ENCODE peak calls at places on chromosomes 2 and 18, in six cellular contexts. R is K562, I is HCT116, D is HepG2, E is GM12878, Y is H1. K is an unnamed sample.

GRCh38 chr2:219296631-219297391 is 12.4 kb downstream of the PTPRN start:
- DNase-seq in I (no peak), E (no peak), R (no peak), D (no peak), Y (no peak), K (no peak)

GRCh38 chr2:239122711-239123110 is 274.8 kb downstream of the TWIST2 start:
- DNase-seq in Y (no peak), E (no peak), D (no peak), R (no peak), I (no peak), K (no peak)

GRCh38 chr2:15561574-15562344 is 625 bp upstream of the NBAS start:
- DNase-seq in Y (no peak), I (no peak), D (peak; percentile 14), E (no peak), R (peak; percentile 65), K (no peak)

GRCh38 chr2:234588054-234588430 is 91.2 kb upstream of the ARL4C start:
- DNase-seq in I (no peak), Y (no peak), D (no peak), R (no peak), E (no peak), K (no peak)

GRCh38 chr18:38961880-38962279 is 1396.3 kb upstream of the CELF4 start:
- DNase-seq in Y (no peak), D (no peak), E (no peak), I (no peak), R (no peak), K (no peak)

GRCh38 chr2:239048771-239049170 is 200.9 kb downstream of the TWIST2 start:
- DNase-seq in R (no peak), I (no peak), Y (no peak), E (no peak), D (no peak), K (no peak)

GRCh38 chr2:127118038-127118437 is 11.1 kb upstream of the BIN1 start:
- DNase-seq in D (no peak), I (no peak), Y (peak; percentile 13), R (no peak), E (no peak), K (no peak)

GRCh38 chr18:24677011-24677410 is 216.6 kb downstream of the HRH4 start:
- DNase-seq in R (no peak), I (no peak), Y (no peak), D (no peak), E (no peak), K (no peak)

GRCh38 chr2:127143851-127144782 is 37.2 kb upstream of the BIN1 start:
- DNase-seq in D (no peak), R (no peak), I (peak; percentile 12), E (no peak), Y (peak; percentile 35), K (no peak)

GRCh38 chr2:196927318-196928225 is 1.1 kb upstream of the PGAP1 start:
- DNase-seq in D (peak; percentile 57), R (no peak), I (no peak), Y (no peak), E (no peak), K (no peak)

GRCh38 chr2:8424997-8425900 is 256.6 kb upstream of the ID2 start:
- DNase-seq in D (no peak), Y (no peak), E (peak; percentile 69), I (no peak), R (no peak), K (no peak)

GRCh38 chr2:143734507-143734906 is 605.3 kb downstream of the ARHGAP15 start:
- DNase-seq in D (no peak), E (no peak), I (no peak), Y (no peak), R (no peak), K (no peak)

GRCh38 chr2:28507806-28508764 is 12.2 kb downstream of the PLB1 start:
- DNase-seq in Y (no peak), R (peak; percentile 54), E (no peak), I (peak; percentile 73), D (peak; percentile 34), K (no peak)

GRCh38 chr18:24862225-24862893 is 401.9 kb downstream of the HRH4 start:
- DNase-seq in Y (peak; percentile 55), R (no peak), E (no peak), D (no peak), I (no peak), K (peak; percentile 21)

GRCh38 chr2:124898827-124899226 is 873.7 kb downstream of the CNTNAP5 start:
- DNase-seq in D (no peak), I (no peak), R (no peak), Y (no peak), E (no peak), K (no peak)

DNA sequence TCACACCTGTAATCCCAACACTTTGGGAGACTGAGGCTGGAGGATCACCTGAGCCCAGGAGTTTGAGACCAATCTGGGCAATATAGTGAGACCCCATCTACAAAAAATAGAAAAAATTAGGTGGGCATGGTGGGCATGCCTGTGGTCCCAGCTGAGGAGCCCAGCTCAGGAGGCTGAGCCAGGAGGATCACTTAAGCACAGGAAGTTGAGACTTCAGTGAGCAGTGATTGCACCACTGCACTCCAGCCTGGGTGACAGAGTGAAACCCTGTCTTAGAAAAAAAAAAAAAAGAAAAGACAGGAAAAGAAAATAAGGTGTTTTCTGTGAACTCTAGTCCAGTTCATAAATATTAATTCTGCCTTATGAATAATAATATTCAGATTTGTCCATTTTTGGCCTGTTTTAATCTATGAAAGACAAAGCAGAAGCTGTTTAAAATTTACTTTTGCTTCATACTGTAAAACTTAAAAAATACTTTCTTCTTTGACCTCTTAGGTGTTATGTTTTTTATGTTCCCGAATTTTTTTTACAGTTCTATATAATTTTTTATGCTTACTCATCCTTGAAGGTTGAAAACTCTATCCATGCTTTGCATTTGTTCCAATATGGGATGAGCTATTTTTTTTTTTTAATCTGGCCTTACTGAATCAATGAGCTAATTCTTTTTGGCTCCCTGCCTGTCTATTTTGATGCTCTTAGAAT is 8.4 kb upstream of the ANXA4 start:
- DNase-seq in R (no peak), I (no peak), Y (no peak), E (no peak), D (no peak), K (no peak)
- TF ChIP-seq ATF3 in R (no peak), I (no peak), Y (no peak), E (no peak), D (no peak), K (no peak)

GRCh38 chr2:74003494-74004211 is 18.9 kb downstream of the TET3 start:
- DNase-seq in E (no peak), Y (no peak), D (no peak), R (peak; percentile 81), I (no peak), K (no peak)
- TF ChIP-seq CTCF in E (no peak), Y (no peak), D (no peak), R (no peak), I (no peak), K (no peak)

GRCh38 chr2:49961346-49961745 is 807.0 kb upstream of the FSHR start:
- DNase-seq in E (no peak), R (no peak), Y (no peak), D (no peak), I (no peak), K (no peak)
- TF ChIP-seq ATF3 in E (no peak), R (no peak), Y (no peak), D (no peak), I (no peak), K (no peak)

GRCh38 chr2:44562737-44563136 is 201.0 kb downstream of the CAMKMT start:
- DNase-seq in Y (no peak), D (no peak), R (no peak), E (no peak), I (no peak), K (no peak)

GRCh38 chr2:44564752-44565151 is 203.0 kb downstream of the CAMKMT start:
- DNase-seq in R (no peak), E (no peak), Y (no peak), I (no peak), D (peak; percentile 17), K (no peak)

GRCh38 chr2:44559108-44559507 is 197.4 kb downstream of the CAMKMT start:
- DNase-seq in Y (no peak), I (no peak), D (no peak), E (no peak), R (no peak), K (no peak)

GRCh38 chr2:44560961-44561360 is 199.2 kb downstream of the CAMKMT start:
- DNase-seq in R (no peak), E (no peak), D (no peak), Y (no peak), I (no peak), K (no peak)

DNA sequence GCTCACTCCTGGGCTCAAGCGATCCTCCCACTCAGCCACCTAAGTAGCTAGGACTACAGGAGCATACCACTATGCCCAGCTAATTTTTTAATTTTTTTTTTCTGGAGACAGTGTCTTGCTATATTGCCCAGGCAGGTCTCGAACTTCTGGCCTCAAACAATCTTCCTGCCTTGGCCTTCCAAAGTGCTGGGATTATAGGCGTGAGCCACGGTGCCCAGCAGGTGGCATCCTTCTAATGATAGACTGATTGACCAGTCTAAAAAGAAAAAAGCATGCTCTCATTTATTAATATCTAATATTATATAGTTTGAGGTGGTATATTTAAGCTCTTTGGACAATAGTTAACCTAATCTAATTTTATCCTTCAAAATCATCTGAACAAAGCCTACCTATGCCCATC is 198.6 kb downstream of the CAMKMT start:
- DNase-seq in R (no peak), Y (no peak), I (no peak), D (no peak), E (no peak), K (peak; percentile 18)
- TF ChIP-seq CTCF in R (peak; percentile 27), Y (peak; percentile 7), I (peak; percentile 39), D (peak; percentile 50), E (peak; percentile 29), K (no peak)

DNA sequence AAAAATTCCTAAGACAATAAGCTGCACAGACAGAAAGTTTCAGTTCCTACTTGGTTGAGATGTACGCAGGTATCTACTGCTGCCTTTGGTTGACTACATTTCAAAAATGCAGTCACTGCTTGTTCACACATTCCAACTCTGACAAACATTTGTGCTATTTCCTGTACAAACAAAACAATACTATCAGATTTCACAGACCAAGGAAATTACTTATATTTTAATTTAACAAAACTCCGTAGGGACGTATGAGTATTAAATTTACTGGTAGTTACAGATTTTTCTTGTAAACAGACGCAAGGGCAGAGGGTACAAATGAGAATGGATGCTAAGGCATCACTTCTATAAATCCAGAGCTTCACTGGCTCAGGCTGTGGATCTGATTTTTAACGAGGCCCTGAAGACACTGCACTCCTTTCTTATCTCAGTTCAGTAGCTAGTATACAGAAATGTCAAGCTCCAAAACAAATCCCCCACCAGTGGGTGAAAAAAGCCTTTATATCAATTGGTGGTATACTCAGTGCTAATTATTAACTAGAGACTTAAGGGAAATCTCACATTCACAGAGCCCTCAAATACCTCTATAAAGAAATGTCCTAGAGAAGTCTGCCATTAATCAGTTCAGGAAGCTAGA is 31.7 kb upstream of the TTC32 start:
- DNase-seq in Y (no peak), D (peak; percentile 74), R (no peak), E (peak; percentile 8), I (no peak), K (no peak)
- TF ChIP-seq ATF3 in Y (no peak), D (no peak), R (no peak), E (no peak), I (no peak), K (no peak)

DNA sequence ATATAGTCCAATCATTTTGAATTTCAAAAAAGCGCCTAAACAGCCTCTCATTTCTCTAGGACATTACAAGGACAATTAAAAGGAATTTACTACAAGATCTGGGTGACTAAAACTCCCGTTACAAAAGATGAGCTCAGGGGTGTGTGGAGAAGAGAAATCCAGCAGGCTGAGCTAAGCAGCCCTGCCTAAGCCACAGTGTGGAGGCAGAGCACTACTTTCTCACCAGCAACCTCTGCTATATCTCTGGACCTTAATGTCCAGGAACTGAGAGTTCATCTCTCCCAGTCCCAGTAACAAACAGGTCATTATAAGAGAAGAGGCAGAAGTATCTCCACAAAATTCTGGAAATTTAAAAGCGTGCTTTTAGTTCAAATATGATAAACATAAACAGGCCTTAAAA is 18.9 kb upstream of the ANKRD62 start:
- DNase-seq in R (no peak), Y (no peak), D (no peak), E (no peak), I (no peak), K (no peak)
- TF ChIP-seq CTCF in R (no peak), Y (no peak), D (peak; percentile 43), E (peak; percentile 29), I (no peak), K (no peak)